ENCODE peak calls at places on chromosomes 3 and 15, in four cellular contexts. K, T, E and B are unnamed samples.

GRCh38 chr3:187025254-187025655 is 94.9 kb downstream of the ST6GAL1 start:
- DNase-seq in K (no peak), T (no peak), E (no peak), B (peak)

GRCh38 chr15:69045810-69046209 is 31.3 kb downstream of the NOX5 start:
- DNase-seq in K (no peak), T (peak), E (no peak), B (no peak)

GRCh38 chr3:11197471-11197870 is 43.2 kb downstream of the HRH1 start:
- DNase-seq in K (no peak), T (no peak), E (no peak), B (no peak)

GRCh38 chr15:61681038-61681418 is 379.2 kb downstream of the VPS13C start:
- DNase-seq in K (no peak), T (no peak), E (no peak), B (no peak)

GRCh38 chr3:105691053-105691452 is 177.8 kb downstream of the CBLB start:
- DNase-seq in K (no peak), T (no peak), E (no peak), B (no peak)

GRCh38 chr3:132210476-132211346 is 106.5 kb upstream of the ACP3 start:
- DNase-seq in K (no peak), T (peak), E (peak), B (peak)

GRCh38 chr3:51668756-51669155 is 2.3 kb upstream of the TEX264 start:
- DNase-seq in K (no peak), T (no peak), E (no peak), B (no peak)

GRCh38 chr3:46228259-46229222 is 13.7 kb upstream of the CCR3 start:
- DNase-seq in K (no peak), T (no peak), E (no peak), B (no peak)

GRCh38 chr3:192564611-192565010 is 162.7 kb downstream of the FGF12 start:
- DNase-seq in K (no peak), T (no peak), E (no peak), B (no peak)

GRCh38 chr3:14222900-14223594 is 44.4 kb downstream of the LSM3 start:
- DNase-seq in K (peak), T (no peak), E (no peak), B (no peak)

GRCh38 chr15:47820047-47820779 is 102.9 kb downstream of the SEMA6D start:
- DNase-seq in K (no peak), T (no peak), E (no peak), B (no peak)

GRCh38 chr15:72751751-72752455 is 31.7 kb downstream of the ADPGK start:
- DNase-seq in K (no peak), T (no peak), E (no peak), B (no peak)

GRCh38 chr3:27166888-27167287 is 202.3 kb downstream of the NEK10 start:
- DNase-seq in K (no peak), T (no peak), E (peak), B (no peak)

GRCh38 chr15:77557178-77557960 is 75.3 kb downstream of the LINGO1 start:
- DNase-seq in K (no peak), T (no peak), E (no peak), B (peak)

GRCh38 chr15:67198157-67198754 is 56.2 kb downstream of the AAGAB start:
- DNase-seq in K (peak), T (no peak), E (no peak), B (no peak)

GRCh38 chr3:29447946-29448632 is 167.2 kb downstream of the RBMS3 start:
- DNase-seq in K (no peak), T (no peak), E (no peak), B (no peak)

GRCh38 chr15:58770519-58770856 is 614 bp upstream of the MINDY2 start:
- DNase-seq in K (no peak), T (no peak), E (no peak), B (peak)

GRCh38 chr3:136194409-136195257 is 1.5 kb downstream of the MSL2 start:
- DNase-seq in K (peak), T (peak), E (peak), B (no peak)

GRCh38 chr3:87437765-87438164 is 161.4 kb upstream of the POU1F1 start:
- DNase-seq in K (no peak), T (no peak), E (no peak), B (no peak)

GRCh38 chr3:71078723-71079525 is 504.6 kb downstream of the FOXP1 start:
- DNase-seq in K (no peak), T (no peak), E (no peak), B (no peak)

GRCh38 chr3:159200176-159200575 is 398.3 kb downstream of the MFSD1 start:
- DNase-seq in K (no peak), T (no peak), E (no peak), B (no peak)

GRCh38 chr3:39288300-39288808 is 8.5 kb upstream of the CX3CR1 start:
- DNase-seq in K (peak), T (peak), E (peak), B (peak)

GRCh38 chr3:143897558-143898305 is 49.5 kb upstream of the SLC9A9 start:
- DNase-seq in K (no peak), T (no peak), E (no peak), B (no peak)

GRCh38 chr3:157921767-157922166 is 184.5 kb downstream of the SHOX2 start:
- DNase-seq in K (no peak), T (no peak), E (no peak), B (no peak)

GRCh38 chr3:99409961-99410360 is 228.4 kb upstream of the COL8A1 start:
- DNase-seq in K (no peak), T (no peak), E (no peak), B (no peak)

GRCh38 chr15:95405447-95405846 is 925.1 kb upstream of the NR2F2 start:
- DNase-seq in K (no peak), T (no peak), E (no peak), B (no peak)

GRCh38 chr15:52134502-52135144 is 22.0 kb upstream of the BCL2L10 start:
- DNase-seq in K (no peak), T (no peak), E (no peak), B (no peak)

GRCh38 chr3:135736740-135737139 is 228.8 kb upstream of the PPP2R3A start:
- DNase-seq in K (no peak), T (peak), E (no peak), B (peak)

GRCh38 chr15:31427411-31427810 is 100.8 kb downstream of the KLF13 start:
- DNase-seq in K (no peak), T (no peak), E (no peak), B (no peak)

GRCh38 chr3:131388400-131388799 is 6.8 kb downstream of the NUDT16 start:
- DNase-seq in K (no peak), T (no peak), E (no peak), B (no peak)

GRCh38 chr3:183260167-183260904 is 7.3 kb downstream of the B3GNT5 start:
- DNase-seq in K (no peak), T (no peak), E (no peak), B (no peak)

GRCh38 chr3:46960801-46961200 is 15.7 kb downstream of the CCDC12 start:
- DNase-seq in K (no peak), T (no peak), E (no peak), B (no peak)

GRCh38 chr3:25527796-25528195 is 99.7 kb downstream of the RARB start:
- DNase-seq in K (no peak), T (no peak), E (no peak), B (no peak)

GRCh38 chr15:67832031-67832551 is 6.8 kb downstream of the SKOR1 start:
- DNase-seq in K (no peak), T (peak), E (peak), B (no peak)

GRCh38 chr15:41978534-41978933 is 6.2 kb upstream of the EHD4 start:
- DNase-seq in K (no peak), T (no peak), E (no peak), B (no peak)

GRCh38 chr15:57505949-57506391 is 85.7 kb upstream of the MYZAP start:
- DNase-seq in K (no peak), T (no peak), E (no peak), B (no peak)
- TF ChIP-seq USF1 in K (no peak), T (no peak), E (no peak), B (no peak)

DNA sequence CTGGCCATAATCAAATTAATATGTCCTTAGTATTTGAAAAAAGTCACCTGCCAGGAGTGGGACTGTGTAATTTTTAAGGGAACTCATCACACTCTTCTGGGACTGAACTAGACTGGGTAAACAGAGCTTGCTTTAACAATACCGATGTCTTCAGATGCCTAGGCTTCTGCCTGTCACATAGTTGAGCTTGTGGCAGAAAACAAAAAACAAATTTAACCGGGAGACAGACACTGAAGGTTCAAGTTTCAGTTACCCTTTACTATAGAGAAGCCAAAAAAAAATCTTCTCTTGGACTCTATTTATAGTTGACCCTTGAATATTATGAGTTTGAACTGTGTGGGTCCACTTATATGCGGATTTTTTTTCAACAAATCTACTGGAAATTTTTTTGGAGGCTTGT is 10.8 kb downstream of the PPP1R2 start:
- DNase-seq in K (no peak), T (no peak), E (no peak), B (no peak)
- TF ChIP-seq USF1 in K (no peak), T (no peak), E (no peak), B (no peak)

GRCh38 chr15:80015156-80015555 is 44.2 kb upstream of the BCL2A1 start:
- DNase-seq in K (no peak), T (no peak), E (no peak), B (no peak)
- TF ChIP-seq USF1 in K (no peak), T (no peak), E (no peak), B (no peak)

GRCh38 chr15:74291101-74292071 is 55.3 kb downstream of the CCDC33 start:
- DNase-seq in K (no peak), T (peak), E (peak), B (peak)
- TF ChIP-seq USF1 in K (no peak), T (peak), E (no peak), B (peak)

GRCh38 chr3:197807969-197808587 is 17.0 kb downstream of the LRCH3 start:
- DNase-seq in K (no peak), T (no peak), E (no peak), B (no peak)
- TF ChIP-seq USF1 in K (no peak), T (no peak), E (no peak), B (no peak)

GRCh38 chr15:99452728-99453643 is 112.8 kb upstream of the MEF2A start:
- DNase-seq in K (peak), T (no peak), E (peak), B (no peak)

GRCh38 chr15:99450896-99451358 is 114.9 kb upstream of the MEF2A start:
- DNase-seq in K (no peak), T (no peak), E (no peak), B (peak)

GRCh38 chr15:99449514-99449913 is 116.3 kb upstream of the MEF2A start:
- DNase-seq in K (no peak), T (no peak), E (no peak), B (no peak)

GRCh38 chr15:99452010-99452409 is 113.8 kb upstream of the MEF2A start:
- DNase-seq in K (no peak), T (no peak), E (no peak), B (no peak)

GRCh38 chr15:99451484-99451883 is 114.3 kb upstream of the MEF2A start:
- DNase-seq in K (no peak), T (no peak), E (no peak), B (no peak)
- TF ChIP-seq USF1 in K (no peak), T (no peak), E (no peak), B (no peak)